ENCODE peak calls at places on chromosomes 1 and 21, in six cellular contexts. N, J, I, Y, T and R are unnamed samples.

GRCh38 chr1:5975133-5975880 is 16.9 kb downstream of the NPHP4 start:
- DNase-seq in N (no peak), J (peak; percentile 86), I (peak; percentile 53), Y (peak; percentile 66), T (peak; percentile 62), R (peak; percentile 88)

GRCh38 chr1:231676487-231676886 is 49.9 kb downstream of the DISC1 start:
- DNase-seq in N (no peak), J (no peak), I (no peak), Y (no peak), T (no peak), R (no peak)

GRCh38 chr1:119541389-119541788 is 34.4 kb downstream of the HSD3B1 start:
- DNase-seq in N (no peak), J (no peak), I (no peak), Y (no peak), T (no peak), R (no peak)

GRCh38 chr21:32524010-32524719 is 61.2 kb downstream of the TCP10L start:
- DNase-seq in N (no peak), J (no peak), I (peak; percentile 12), Y (no peak), T (no peak), R (no peak)

GRCh38 chr1:225462714-225463574 is 35.1 kb upstream of the LBR start:
- DNase-seq in N (no peak), J (peak; percentile 73), I (peak; percentile 58), Y (peak; percentile 73), T (peak; percentile 64), R (peak; percentile 44)

GRCh38 chr1:117609471-117609911 is 3.6 kb downstream of the TENT5C start:
- DNase-seq in N (no peak), J (no peak), I (no peak), Y (no peak), T (no peak), R (no peak)

GRCh38 chr1:165717918-165718515 is 19.7 kb upstream of the ALDH9A1 start:
- DNase-seq in N (peak; percentile 57), J (no peak), I (peak; percentile 66), Y (peak; percentile 67), T (peak; percentile 51), R (no peak)

GRCh38 chr1:4046836-4047461 is 146.9 kb upstream of the C1orf174 start:
- DNase-seq in N (no peak), J (no peak), I (no peak), Y (no peak), T (no peak), R (no peak)

GRCh38 chr1:23246274-23246673 is 29.0 kb upstream of the HTR1D start:
- DNase-seq in N (no peak), J (no peak), I (no peak), Y (no peak), T (no peak), R (no peak)

GRCh38 chr1:17764578-17764977 is 9.4 kb downstream of the ACTL8 start:
- DNase-seq in N (no peak), J (no peak), I (no peak), Y (no peak), T (no peak), R (peak; percentile 44)

GRCh38 chr1:73306899-73307555 is 890.9 kb downstream of the LRRIQ3 start:
- DNase-seq in N (no peak), J (no peak), I (no peak), Y (no peak), T (no peak), R (no peak)

GRCh38 chr1:33358114-33358770 is 37.3 kb upstream of the A3GALT2 start:
- DNase-seq in N (no peak), J (no peak), I (no peak), Y (peak; percentile 92), T (no peak), R (no peak)

GRCh38 chr1:30417701-30418425 is 305.5 kb downstream of the MATN1 start:
- DNase-seq in N (peak; percentile 6), J (no peak), I (no peak), Y (no peak), T (peak; percentile 6), R (no peak)

GRCh38 chr1:107964397-107965111 is 426 bp downstream of the VAV3 start:
- DNase-seq in N (peak; percentile 50), J (no peak), I (peak; percentile 65), Y (peak; percentile 55), T (peak; percentile 55), R (peak; percentile 88)

GRCh38 chr1:60848583-60849188 is 233.7 kb upstream of the NFIA start:
- DNase-seq in N (no peak), J (no peak), I (peak; percentile 48), Y (peak; percentile 58), T (peak; percentile 37), R (no peak)